ENCODE peak calls at places on chromosomes 12 and 14, in six cellular contexts. K is AG10803, L is AG08395, Y is lower lobe of right lung, N is NCI-H187, S is posterior vena cava. O is an unnamed sample.

GRCh38 chr12:44968960-44969359 is 81.9 kb downstream of the DBX2 start:
- DNase-seq in K (no peak), N (no peak), Y (no peak), S (no peak), L (no peak), O (no peak)

GRCh38 chr14:99627510-99628381 is 17.2 kb upstream of the HHIPL1 start:
- DNase-seq in Y (no peak), N (no peak), K (no peak), L (no peak), S (no peak), O (no peak)

GRCh38 chr14:56952766-56953473 is 142.6 kb upstream of the OTX2 start:
- DNase-seq in S (no peak), L (no peak), Y (no peak), N (no peak), K (no peak), O (no peak)

GRCh38 chr12:38907171-38907923 is 2.0 kb upstream of the CPNE8 start:
- DNase-seq in S (no peak), L (no peak), K (no peak), N (no peak), Y (no peak), O (no peak)

GRCh38 chr12:115611477-115611876 is 666.0 kb downstream of the MED13L start:
- DNase-seq in Y (no peak), L (no peak), S (no peak), K (no peak), N (no peak), O (no peak)

GRCh38 chr14:70567791-70568190 is 32.7 kb downstream of the MED6 start:
- DNase-seq in Y (no peak), S (no peak), K (peak), L (peak), N (no peak), O (no peak)

GRCh38 chr14:102926104-102926503 is 3.6 kb downstream of the AMN start:
- DNase-seq in S (no peak), N (no peak), L (no peak), Y (peak), K (no peak), O (peak)

GRCh38 chr14:58752782-58753181 is 115.0 kb downstream of the DACT1 start:
- DNase-seq in Y (peak), K (no peak), N (no peak), S (peak), L (no peak), O (peak)

GRCh38 chr12:120287491-120287890 is 4.2 kb downstream of the RNU4-2 start:
- DNase-seq in S (no peak), L (no peak), Y (no peak), K (no peak), N (no peak), O (no peak)

GRCh38 chr12:7361271-7361670 is 57.4 kb downstream of the ACSM4 start:
- DNase-seq in S (no peak), L (no peak), Y (no peak), N (no peak), K (no peak), O (no peak)

GRCh38 chr14:42523656-42524055 is 917.0 kb downstream of the LRFN5 start:
- DNase-seq in K (no peak), L (no peak), S (no peak), N (no peak), Y (no peak), O (no peak)

GRCh38 chr14:52071675-52072074 is 2.8 kb upstream of the NID2 start:
- DNase-seq in Y (no peak), N (no peak), L (no peak), S (no peak), K (no peak), O (no peak)

GRCh38 chr12:32874083-32874482 is 22.5 kb downstream of the PKP2 start:
- DNase-seq in K (no peak), S (no peak), Y (no peak), N (no peak), L (no peak), O (no peak)

GRCh38 chr12:9651265-9651729 is 18.2 kb upstream of the CLEC2D start:
- DNase-seq in K (peak), S (no peak), L (peak), Y (no peak), N (no peak), O (no peak)

GRCh38 chr12:53056901-53057300 is 7.0 kb downstream of the TNS2 start:
- DNase-seq in Y (peak), S (no peak), N (no peak), K (no peak), L (no peak), O (no peak)

GRCh38 chr12:130098301-130099005 is 63.8 kb upstream of the FZD10 start:
- DNase-seq in S (peak), L (no peak), N (no peak), Y (no peak), K (no peak), O (no peak)

GRCh38 chr12:104957388-104958008 is 592 bp downstream of the SLC41A2 start:
- DNase-seq in Y (no peak), K (no peak), L (peak), N (peak), S (peak), O (no peak)

GRCh38 chr12:121184425-121184824 is 25.5 kb upstream of the P2RX4 start:
- DNase-seq in L (no peak), N (no peak), Y (peak), K (no peak), S (no peak), O (no peak)

GRCh38 chr12:88188180-88188579 is 46.1 kb downstream of the TMTC3 start:
- DNase-seq in S (no peak), N (no peak), K (peak), L (no peak), Y (no peak), O (no peak)

GRCh38 chr12:53381739-53382630 is 2.0 kb downstream of the SP1 start:
- DNase-seq in K (peak), Y (peak), S (peak), L (no peak), N (no peak), O (peak)

GRCh38 chr14:36167431-36167830 is 9.1 kb downstream of the PTCSC3 start:
- DNase-seq in Y (no peak), K (no peak), N (peak), S (no peak), L (no peak), O (no peak)

GRCh38 chr14:90429764-90430163 is 32.9 kb downstream of the CALM1 start:
- DNase-seq in Y (no peak), K (no peak), S (peak), N (no peak), L (no peak), O (no peak)

GRCh38 chr14:103534576-103535061 is 5.6 kb downstream of the TRMT61A start:
- DNase-seq in S (no peak), Y (no peak), N (no peak), L (no peak), K (no peak), O (no peak)

GRCh38 chr14:99230271-99231141 is 41.5 kb downstream of the BCL11B start:
- DNase-seq in L (peak), K (peak), S (no peak), N (no peak), Y (peak), O (no peak)

GRCh38 chr12:123078114-123078465 is 72.8 kb downstream of the PITPNM2 start:
- DNase-seq in L (no peak), N (no peak), K (no peak), S (no peak), Y (no peak), O (no peak)